ENCODE peak calls at places on chromosomes 13 and 19, in seven cellular contexts. O is neural progenitor cell, U is PC-3, E is HCT116, F is GM23338, B is MM.1S, R is hepatocyte. W is an unnamed sample.

GRCh38 chr13:27556109-27556508 is 64.2 kb downstream of the LNX2 start:
- DNase-seq in U (peak), F (no peak), R (no peak), B (no peak), O (no peak), E (no peak), W (peak)

GRCh38 chr19:40332669-40333068 is 15.5 kb downstream of the C19orf47 start:
- DNase-seq in F (no peak), R (no peak), U (no peak), E (no peak), O (no peak), B (no peak), W (no peak)

GRCh38 chr13:104043184-104043583 is 977.0 kb upstream of the SLC10A2 start:
- DNase-seq in R (no peak), B (no peak), F (no peak), E (no peak), O (no peak), U (peak), W (no peak)

GRCh38 chr13:98981596-98982195 is 3.8 kb upstream of the DOCK9 start:
- DNase-seq in U (no peak), B (peak), E (no peak), R (no peak), O (no peak), F (no peak), W (no peak)

GRCh38 chr19:13152356-13152853 is 2.2 kb downstream of the IER2 start:
- DNase-seq in B (no peak), E (no peak), F (no peak), U (no peak), R (no peak), O (peak), W (peak)

GRCh38 chr13:33169273-33169980 is 116.1 kb downstream of the STARD13 start:
- DNase-seq in U (peak), B (no peak), R (no peak), F (no peak), O (no peak), E (no peak), W (peak)

GRCh38 chr13:95614641-95615245 is 29.8 kb downstream of the DZIP1 start:
- DNase-seq in U (peak), E (no peak), F (peak), R (no peak), O (no peak), B (no peak), W (no peak)

GRCh38 chr19:17005000-17005399 is 21.6 kb downstream of the CPAMD8 start:
- DNase-seq in R (no peak), B (no peak), O (no peak), F (peak), U (no peak), E (no peak), W (no peak)

GRCh38 chr19:19261350-19262189 is 11.5 kb downstream of the TM6SF2 start:
- DNase-seq in U (no peak), F (peak), E (no peak), R (peak), B (no peak), O (peak), W (peak)

GRCh38 chr19:12202250-12202649 is 39.4 kb downstream of the ZNF136 start:
- DNase-seq in U (no peak), B (no peak), E (no peak), O (peak), F (peak), R (no peak), W (peak)

GRCh38 chr19:19181614-19182013 is 10.3 kb downstream of the BORCS8 start:
- DNase-seq in F (no peak), B (no peak), O (no peak), E (no peak), U (no peak), R (no peak), W (no peak)

GRCh38 chr19:39206122-39206521 is 2.1 kb upstream of the SYCN start:
- DNase-seq in E (no peak), R (no peak), U (no peak), B (no peak), F (no peak), O (no peak), W (no peak)

GRCh38 chr13:80116107-80116506 is 224.8 kb downstream of the SPRY2 start:
- DNase-seq in F (no peak), U (peak), B (no peak), E (no peak), R (no peak), O (no peak), W (peak)

GRCh38 chr13:45847554-45848224 is 3.9 kb downstream of the SIAH3 start:
- DNase-seq in B (peak), R (peak), O (no peak), U (no peak), E (no peak), F (no peak), W (no peak)

GRCh38 chr19:19835560-19836038 is 14.0 kb upstream of the ZNF506 start:
- DNase-seq in U (no peak), E (no peak), O (no peak), R (no peak), F (no peak), B (no peak), W (no peak)

GRCh38 chr19:38386968-38387549 is 775 bp downstream of the GGN start:
- DNase-seq in O (no peak), R (peak), U (no peak), B (no peak), E (no peak), F (no peak), W (peak)

GRCh38 chr19:5949792-5950305 is 28.1 kb downstream of the RANBP3 start:
- DNase-seq in E (no peak), U (no peak), O (no peak), F (no peak), R (no peak), B (peak), W (no peak)

GRCh38 chr13:32752997-32753606 is 166.8 kb downstream of the PDS5B start:
- DNase-seq in E (no peak), U (no peak), O (no peak), F (no peak), B (no peak), R (no peak), W (no peak)

GRCh38 chr13:39108746-39109145 is 70.5 kb downstream of the NHLRC3 start:
- DNase-seq in O (no peak), F (no peak), U (no peak), E (no peak), R (no peak), B (no peak), W (no peak)

GRCh38 chr13:41025518-41025917 is 6.4 kb upstream of the ELF1 start:
- DNase-seq in U (no peak), F (no peak), B (no peak), O (no peak), E (no peak), R (no peak), W (no peak)

GRCh38 chr19:1293782-1294621 is 8.3 kb downstream of the EFNA2 start:
- DNase-seq in B (no peak), O (no peak), U (no peak), R (no peak), E (no peak), F (no peak), W (no peak)
- TF ChIP-seq EZH2 in B (no peak), O (no peak), U (no peak), R (no peak), E (no peak), F (no peak), W (no peak)

DNA sequence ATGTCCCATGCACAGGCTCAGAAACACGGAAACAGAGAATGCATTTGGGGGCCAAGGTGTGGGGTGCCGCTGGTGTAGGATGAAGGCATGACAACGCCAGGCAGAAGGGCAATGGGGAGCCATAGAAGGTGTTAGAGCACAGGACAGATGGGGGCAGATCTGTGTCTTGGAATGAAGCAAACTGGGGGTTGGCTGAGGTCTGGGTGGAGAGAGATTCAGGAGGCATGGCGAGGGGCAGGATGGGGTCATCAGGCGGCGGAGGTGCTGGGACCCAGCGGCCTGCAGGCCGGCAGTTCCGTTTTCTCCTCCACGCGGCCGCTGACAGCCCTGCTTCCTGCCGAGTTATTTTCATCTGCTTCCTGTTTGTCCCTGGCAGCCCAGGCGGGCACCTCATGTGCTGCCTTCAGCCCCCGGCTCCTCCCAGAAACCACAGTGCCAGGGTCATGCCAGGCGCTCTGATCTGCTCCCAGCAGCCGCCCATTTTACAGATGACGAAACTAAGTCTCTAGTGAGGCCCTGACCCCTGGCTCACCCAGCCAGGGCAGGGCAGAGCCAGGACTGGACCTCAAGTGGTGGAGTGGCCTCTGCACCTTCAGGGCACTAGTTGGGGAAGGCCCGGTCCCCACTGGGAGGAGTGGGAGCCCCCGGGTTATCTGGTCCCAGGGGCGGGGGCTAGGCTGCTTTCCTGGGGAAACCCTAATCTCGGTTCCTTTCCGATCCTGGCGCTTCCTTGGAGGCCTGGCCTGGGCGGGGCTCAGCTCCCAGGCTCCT is 2.2 kb downstream of the ARHGAP45 start:
- DNase-seq in E (no peak), U (no peak), O (no peak), B (peak), R (no peak), F (no peak), W (no peak)
- TF ChIP-seq EZH2phosphoT487 in E (no peak), U (no peak), O (no peak), B (no peak), R (no peak), F (no peak), W (no peak)

GRCh38 chr19:30570194-30570593 is 198.0 kb downstream of the ZNF536 start:
- DNase-seq in E (no peak), R (no peak), O (no peak), B (no peak), F (no peak), U (no peak), W (no peak)
- TF ChIP-seq EZH2 in E (no peak), R (no peak), O (no peak), B (no peak), F (no peak), U (no peak), W (no peak)

GRCh38 chr13:67281476-67281875 is 51.3 kb upstream of the PCDH9 start:
- DNase-seq in F (no peak), R (no peak), O (no peak), B (no peak), U (no peak), E (no peak), W (no peak)

GRCh38 chr13:67273001-67273400 is 42.9 kb upstream of the PCDH9 start:
- DNase-seq in O (no peak), U (no peak), E (no peak), R (no peak), B (no peak), F (no peak), W (peak)

GRCh38 chr13:67278230-67278629 is 48.1 kb upstream of the PCDH9 start:
- DNase-seq in O (no peak), E (no peak), R (no peak), U (peak), B (no peak), F (no peak), W (peak)

GRCh38 chr13:67275351-67275989 is 45.3 kb upstream of the PCDH9 start:
- DNase-seq in B (peak), U (no peak), E (no peak), O (no peak), F (no peak), R (no peak), W (no peak)

DNA sequence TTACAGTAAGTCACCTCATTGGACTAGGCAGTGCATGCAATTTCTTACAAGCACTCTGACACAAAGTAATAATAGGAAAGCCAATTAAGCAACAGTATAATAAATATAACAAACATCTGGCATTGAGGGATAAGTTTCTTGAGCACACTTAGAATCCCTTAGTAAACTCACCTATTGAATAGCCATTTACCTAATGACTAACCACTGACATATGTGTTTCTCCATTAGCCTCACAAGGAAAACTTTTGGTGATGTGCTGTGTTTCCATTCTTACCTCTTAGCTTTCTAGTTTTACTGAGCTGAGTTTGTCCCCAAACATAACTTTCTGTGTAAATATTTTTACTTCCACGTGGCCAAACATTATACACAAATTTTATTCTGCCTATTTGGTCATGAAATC is 47.4 kb upstream of the PCDH9 start:
- DNase-seq in B (no peak), O (no peak), E (no peak), F (no peak), R (no peak), U (peak), W (no peak)
- TF ChIP-seq EZH2phosphoT487 in B (no peak), O (no peak), E (no peak), F (no peak), R (no peak), U (no peak), W (no peak)

GRCh38 chr19:3863648-3864047 is 5.2 kb downstream of the ZFR2 start:
- DNase-seq in R (no peak), U (no peak), O (no peak), E (no peak), F (no peak), B (no peak), W (no peak)

GRCh38 chr19:3866798-3867638 is 1.8 kb downstream of the ZFR2 start:
- DNase-seq in B (no peak), U (no peak), F (no peak), E (no peak), R (no peak), O (no peak), W (no peak)

GRCh38 chr19:3867971-3868769 is 668 bp downstream of the ZFR2 start:
- DNase-seq in E (no peak), F (peak), B (no peak), R (no peak), O (peak), U (no peak), W (no peak)

GRCh38 chr19:3873151-3873550 is 4.3 kb upstream of the ZFR2 start:
- DNase-seq in F (no peak), B (no peak), E (no peak), R (no peak), U (no peak), O (no peak), W (no peak)

DNA sequence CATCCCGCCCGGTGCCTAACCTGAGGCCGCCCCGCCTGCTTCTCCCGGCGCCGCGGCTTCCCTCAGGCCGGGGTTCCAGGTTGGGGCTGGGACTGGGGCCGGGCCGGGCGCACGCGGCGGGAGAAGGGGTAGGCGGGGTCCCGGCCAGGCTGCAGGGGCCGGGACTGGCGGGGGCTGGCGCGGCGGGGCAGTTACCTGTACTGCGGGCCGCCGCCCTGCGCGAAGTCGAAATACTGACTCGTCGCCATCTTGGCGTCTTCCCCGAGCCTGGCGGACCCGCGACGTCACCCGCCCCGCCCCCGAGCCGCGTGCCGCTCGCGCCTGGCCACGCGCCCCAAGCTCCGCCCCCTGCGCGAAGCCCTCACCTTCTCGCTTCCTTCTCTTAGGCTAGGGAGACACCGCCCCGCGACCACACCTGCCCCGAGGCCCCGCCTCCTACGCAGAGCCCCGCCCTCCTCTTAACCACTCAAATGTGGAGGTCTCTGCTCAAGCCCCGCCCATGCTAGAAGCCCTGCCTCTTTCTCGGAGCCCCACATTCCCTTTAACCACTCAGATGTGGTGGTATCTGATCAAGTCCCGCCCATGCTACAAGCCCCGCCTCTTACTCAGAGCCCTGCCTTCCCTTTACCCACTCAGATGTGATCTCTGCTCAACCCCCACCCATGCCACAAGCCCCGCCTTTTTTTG is at the start of gene ZFR2:
- DNase-seq in U (no peak), E (peak), O (peak), B (no peak), F (peak), R (peak), W (no peak)
- TF ChIP-seq EZH2 in U (no peak), E (no peak), O (no peak), B (no peak), F (no peak), R (no peak), W (no peak)

GRCh38 chr13:110310541-110311491 is 3.7 kb downstream of the COL4A2 start:
- DNase-seq in B (no peak), O (no peak), F (no peak), E (no peak), R (no peak), U (no peak), W (no peak)

GRCh38 chr13:110314516-110315245 is 7.6 kb downstream of the COL4A2 start:
- DNase-seq in B (no peak), E (no peak), R (no peak), F (no peak), O (no peak), U (no peak), W (no peak)

GRCh38 chr13:110312669-110313031 is 5.6 kb downstream of the COL4A2 start:
- DNase-seq in O (no peak), B (no peak), U (peak), F (no peak), E (no peak), R (peak), W (peak)

GRCh38 chr13:110309661-110310524 is 2.8 kb downstream of the COL4A2 start:
- DNase-seq in B (no peak), O (peak), R (no peak), E (no peak), U (no peak), F (no peak), W (no peak)

GRCh38 chr13:110311721-110312668 is 4.9 kb downstream of the COL4A2 start:
- DNase-seq in F (no peak), R (no peak), B (no peak), E (no peak), U (no peak), O (no peak), W (no peak)
- TF ChIP-seq EZH2phosphoT487 in F (no peak), R (no peak), B (no peak), E (no peak), U (no peak), O (no peak), W (no peak)

DNA sequence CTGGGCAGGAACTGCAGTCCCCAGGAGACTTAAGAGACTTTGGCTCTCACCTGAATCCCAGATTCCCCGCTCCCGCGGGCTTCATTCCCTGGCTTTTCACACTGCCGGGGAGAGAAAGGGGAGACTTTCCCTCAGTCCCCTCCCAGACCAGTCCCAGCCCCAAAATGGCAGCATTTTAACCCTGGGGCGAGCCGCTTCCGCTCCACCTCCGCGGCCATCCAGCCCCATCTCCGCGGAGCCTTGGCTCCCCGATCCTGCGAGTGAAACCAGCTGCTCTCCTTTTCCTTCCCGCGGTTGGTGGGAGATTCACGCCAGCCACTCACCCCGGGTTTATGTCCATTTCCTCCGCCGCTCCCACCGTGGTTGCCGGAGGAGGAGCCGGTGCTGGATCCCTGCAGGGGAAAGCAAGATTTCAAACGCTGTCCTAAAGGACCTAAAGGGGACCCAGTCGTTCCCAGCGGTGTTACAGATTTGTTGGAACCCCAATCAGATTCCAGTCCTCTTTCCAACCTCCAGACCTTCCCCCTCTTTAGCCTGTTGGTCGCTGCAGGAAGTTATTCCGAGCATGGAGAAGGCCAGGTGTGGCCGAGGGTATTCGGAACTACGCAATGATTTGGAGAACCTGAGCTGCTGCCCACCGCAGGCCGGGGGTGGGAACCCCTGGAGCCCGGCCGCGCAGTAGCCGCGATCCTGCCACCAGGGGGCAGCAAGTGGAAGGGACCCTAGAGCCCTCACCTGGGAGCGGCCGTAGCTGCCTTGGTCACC is 3.4 kb downstream of the DMKN start:
- DNase-seq in O (peak), B (peak), E (peak), F (peak), R (peak), U (peak), W (peak)
- TF ChIP-seq EZH2 in O (peak), B (no peak), E (no peak), F (no peak), R (no peak), U (no peak), W (no peak)

GRCh38 chr13:113754242-113754641 is 4.8 kb upstream of the TMEM255B start:
- DNase-seq in U (no peak), B (no peak), R (no peak), O (no peak), E (no peak), F (no peak), W (no peak)
- TF ChIP-seq EZH2phosphoT487 in U (no peak), B (no peak), R (no peak), O (no peak), E (no peak), F (no peak), W (no peak)

DNA sequence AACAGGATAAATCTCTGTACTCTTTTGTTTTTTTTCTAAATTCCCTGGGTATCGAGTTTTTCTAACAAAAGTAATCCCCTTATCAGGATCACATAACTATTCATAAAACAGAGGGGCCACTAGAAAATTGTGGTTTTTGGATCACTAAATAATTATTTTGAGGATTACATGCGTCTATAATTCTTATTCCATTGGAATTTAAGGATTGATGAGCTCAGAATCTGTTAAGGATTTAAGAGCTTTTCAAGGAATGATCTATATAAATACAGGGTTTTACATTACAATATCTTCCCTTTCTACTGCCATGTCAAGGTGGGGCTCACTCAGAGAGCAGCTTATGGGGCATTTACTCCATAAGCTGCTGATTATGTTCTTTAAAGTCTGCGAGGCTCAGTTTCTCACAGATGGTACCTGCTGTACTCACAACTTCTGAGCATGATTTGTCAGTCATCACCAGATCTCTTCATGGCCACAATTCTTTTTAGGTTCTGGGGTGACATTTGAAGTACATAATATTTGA is 449.8 kb downstream of the PCDH17 start:
- DNase-seq in B (no peak), F (peak), R (no peak), U (no peak), E (no peak), O (no peak), W (no peak)
- TF ChIP-seq EZH2 in B (no peak), F (no peak), R (no peak), U (no peak), E (no peak), O (no peak), W (no peak)

W was measured in GM23248.